ENCODE peak calls at places on chromosomes 4 and X, in seven cellular contexts. A is dorsolateral prefrontal cortex, F is IMR-90, H is upper lobe of left lung, B is endothelial cell, R is Calu3, M is cardiac fibroblast. W is an unnamed sample.
A peak's percentile ranks its signal among the peaks of the same experiment; 100 is the strongest.

GRCh38 chrX:119398974-119399771 is at the start of gene SLC25A43:
- DNase-seq in H (peak; percentile 89), B (peak; percentile 12), M (peak; percentile 49), R (peak; percentile 33), A (peak; percentile 53), F (no peak), W (peak; percentile 82)

GRCh38 chr4:166144607-166145006 is 271.6 kb downstream of the TLL1 start:
- DNase-seq in F (no peak), H (no peak), B (no peak), M (peak; percentile 45), A (no peak), R (no peak), W (no peak)

GRCh38 chrX:3046253-3046909 is 5.1 kb downstream of the ARSF start:
- DNase-seq in M (no peak), H (no peak), R (no peak), A (no peak), F (no peak), B (no peak), W (no peak)

GRCh38 chr4:22047793-22048192 is 99.2 kb upstream of the KCNIP4 start:
- DNase-seq in F (no peak), B (no peak), H (peak; percentile 11), A (no peak), R (no peak), M (no peak), W (no peak)

GRCh38 chr4:178333355-178333754 is 891.1 kb upstream of the AGA start:
- DNase-seq in F (no peak), M (no peak), B (no peak), A (no peak), R (no peak), H (no peak), W (no peak)

GRCh38 chrX:9912341-9912740 is 54.8 kb upstream of the CLDN34 start:
- DNase-seq in R (peak; percentile 27), M (peak; percentile 23), H (no peak), A (no peak), F (peak; percentile 45), B (no peak), W (no peak)

GRCh38 chr4:112287258-112287873 is 1.7 kb upstream of the TIFA start:
- DNase-seq in A (no peak), H (no peak), B (no peak), M (no peak), R (no peak), F (no peak), W (no peak)

GRCh38 chr4:1576200-1576960 is 107.7 kb downstream of the FAM53A start:
- DNase-seq in B (no peak), M (no peak), F (no peak), A (no peak), R (no peak), H (peak; percentile 78), W (no peak)

GRCh38 chr4:138976526-138976925 is 39.1 kb upstream of the NOCT start:
- DNase-seq in H (no peak), A (no peak), R (no peak), B (no peak), F (no peak), M (no peak), W (no peak)

GRCh38 chrX:35726176-35726575 is 72.0 kb upstream of the MAGEB16 start:
- DNase-seq in F (peak; percentile 3), B (no peak), M (peak; percentile 22), R (peak; percentile 30), H (no peak), A (no peak), W (no peak)
- TF ChIP-seq CTCF in F (peak; percentile 36), B (no peak), M (no peak), R (peak; percentile 18), H (no peak), A (no peak), W (no peak)

GRCh38 chrX:16993791-16994318 is 47.4 kb downstream of the REPS2 start:
- DNase-seq in R (no peak), A (no peak), H (no peak), F (no peak), M (no peak), B (peak; percentile 3), W (no peak)
- TF ChIP-seq CTCF in R (no peak), A (peak; percentile 27), H (no peak), F (no peak), M (no peak), B (no peak), W (no peak)

GRCh38 chr4:48035952-48036351 is 19.4 kb downstream of the NIPAL1 start:
- DNase-seq in F (no peak), A (no peak), H (no peak), B (no peak), M (no peak), R (no peak), W (no peak)

GRCh38 chr4:48031802-48032525 is 15.4 kb downstream of the NIPAL1 start:
- DNase-seq in R (no peak), M (peak; percentile 82), B (no peak), F (peak; percentile 29), H (no peak), A (no peak), W (no peak)

GRCh38 chr4:48030470-48030869 is 13.9 kb downstream of the NIPAL1 start:
- DNase-seq in F (no peak), A (no peak), M (no peak), R (no peak), H (no peak), B (no peak), W (no peak)

GRCh38 chr4:48033825-48034413 is 17.3 kb downstream of the NIPAL1 start:
- DNase-seq in M (peak; percentile 18), B (peak; percentile 33), A (no peak), H (no peak), R (peak; percentile 47), F (peak; percentile 3), W (no peak)

DNA sequence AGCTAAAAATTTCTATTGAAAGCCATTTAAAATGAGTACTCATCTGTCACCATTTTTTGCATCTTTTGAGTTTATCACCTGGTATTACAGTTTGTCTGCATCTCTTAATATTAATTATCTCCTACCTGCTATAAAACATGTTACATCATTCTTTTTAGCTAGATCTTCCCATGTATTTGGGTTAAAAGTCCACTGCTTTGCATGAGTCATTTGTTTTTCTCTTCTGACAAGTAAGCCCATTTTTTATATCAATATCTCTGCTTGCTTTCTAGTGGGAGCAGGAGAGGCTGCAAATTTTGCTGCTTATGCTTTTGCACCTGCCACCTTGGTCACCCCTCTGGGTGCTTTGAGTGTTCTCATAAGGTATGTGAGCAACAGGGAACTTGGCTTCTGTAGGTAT is 16.1 kb downstream of the NIPAL1 start:
- DNase-seq in A (no peak), R (no peak), M (peak; percentile 27), F (no peak), B (no peak), H (no peak), W (no peak)
- TF ChIP-seq CTCF in A (no peak), R (no peak), M (no peak), F (no peak), B (no peak), H (no peak), W (no peak)

GRCh38 chr4:7287918-7288280 is 95.6 kb downstream of the SORCS2 start:
- DNase-seq in R (no peak), H (no peak), A (no peak), M (no peak), B (no peak), F (no peak), W (no peak)

GRCh38 chr4:7286170-7286569 is 93.8 kb downstream of the SORCS2 start:
- DNase-seq in M (no peak), A (peak; percentile 67), R (no peak), B (no peak), H (no peak), F (no peak), W (no peak)

GRCh38 chr4:7286798-7287197 is 94.5 kb downstream of the SORCS2 start:
- DNase-seq in H (no peak), R (no peak), A (no peak), M (no peak), B (no peak), F (no peak), W (no peak)

GRCh38 chr4:7287274-7287917 is 95.1 kb downstream of the SORCS2 start:
- DNase-seq in M (no peak), F (no peak), A (no peak), R (no peak), H (no peak), B (no peak), W (no peak)

DNA sequence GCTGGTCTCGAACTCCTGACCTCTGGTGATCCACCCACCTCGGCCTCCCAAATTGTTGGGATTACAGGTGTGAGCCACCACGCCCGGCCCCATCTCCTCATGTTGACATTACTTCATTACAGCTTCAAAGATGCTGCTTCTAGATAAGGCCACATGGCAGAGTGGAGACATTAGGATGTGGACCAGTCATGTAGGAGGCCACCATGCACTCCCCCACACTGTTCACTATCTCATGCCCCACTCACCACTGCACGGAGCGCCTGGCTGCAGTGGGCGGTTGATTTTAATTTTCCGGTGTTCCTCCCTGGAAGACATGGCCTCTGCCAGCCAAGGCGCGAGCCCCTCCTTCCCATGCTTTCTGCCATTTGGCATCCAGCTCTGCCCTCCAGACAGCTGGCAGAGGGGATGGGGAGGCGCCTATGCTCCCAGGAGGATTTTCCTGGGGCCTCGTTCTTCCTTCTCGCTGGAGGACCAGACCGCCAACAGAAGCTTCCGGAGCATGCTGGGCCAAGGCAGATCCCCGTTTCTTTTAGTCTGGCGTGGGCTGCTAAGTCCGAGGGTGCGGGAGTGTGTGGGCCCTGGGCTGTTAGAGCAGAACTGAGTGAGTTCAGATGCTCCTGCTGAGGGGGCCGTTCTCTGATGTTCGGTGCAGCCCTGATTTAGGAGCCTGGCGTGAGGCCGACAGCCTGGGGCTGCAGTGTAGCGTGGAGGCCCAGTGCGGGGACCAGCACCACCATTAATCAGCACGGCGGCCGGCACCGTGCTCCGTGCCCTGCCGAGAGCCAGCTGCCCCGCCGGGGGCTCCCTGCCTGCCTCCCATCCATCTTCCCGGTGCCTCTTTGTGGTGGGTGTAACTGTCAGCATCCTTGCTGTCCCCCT is 93.1 kb downstream of the SORCS2 start:
- DNase-seq in A (peak; percentile 64), H (no peak), B (no peak), R (no peak), M (no peak), F (no peak), W (no peak)
- TF ChIP-seq CTCF in A (no peak), H (no peak), B (no peak), R (no peak), M (no peak), F (no peak), W (no peak)

W was measured in GM10248.